ENCODE peak calls at places on chromosomes 11 and 22, in six cellular contexts. U is SJCRH30, K is SJSA1, I is IMR-90, Y is BE2C, S is spleen. M is an unnamed sample.

GRCh38 chr11:29312817-29313216 is 704.0 kb downstream of the KCNA4 start:
- DNase-seq in S (no peak), U (no peak), K (no peak), I (peak; percentile 94), Y (no peak), M (no peak)

GRCh38 chr22:48921411-48921903 is 906.2 kb downstream of the BRD1 start:
- DNase-seq in Y (no peak), U (no peak), K (no peak), I (no peak), S (no peak), M (no peak)

GRCh38 chr11:87926250-87926970 is 248.8 kb downstream of the RAB38 start:
- DNase-seq in I (peak; percentile 49), Y (no peak), K (no peak), S (no peak), U (no peak), M (no peak)

GRCh38 chr22:46916886-46917625 is 154.6 kb downstream of the TBC1D22A start:
- DNase-seq in Y (no peak), K (peak; percentile 35), U (no peak), I (no peak), S (no peak), M (no peak)

GRCh38 chr11:131192628-131193027 is 177.8 kb upstream of the NTM start:
- DNase-seq in K (no peak), U (no peak), S (no peak), Y (no peak), I (no peak), M (no peak)

GRCh38 chr11:119704849-119705248 is 24.2 kb downstream of the NECTIN1 start:
- DNase-seq in K (no peak), U (no peak), Y (no peak), S (no peak), I (no peak), M (no peak)

GRCh38 chr11:32713496-32713895 is 81.0 kb downstream of the CCDC73 start:
- DNase-seq in S (no peak), U (no peak), K (no peak), Y (no peak), I (no peak), M (no peak)

GRCh38 chr22:47300698-47301405 is 538.4 kb downstream of the TBC1D22A start:
- DNase-seq in S (no peak), K (peak; percentile 34), U (no peak), Y (no peak), I (no peak), M (no peak)

GRCh38 chr22:44497218-44497903 is 672 bp downstream of the RTL6 start:
- DNase-seq in U (no peak), I (peak; percentile 34), S (peak; percentile 82), K (no peak), Y (peak; percentile 30), M (no peak)

GRCh38 chr11:65927904-65928397 is 8.7 kb downstream of the DRAP1 start:
- DNase-seq in Y (no peak), K (no peak), S (peak; percentile 89), U (no peak), I (no peak), M (no peak)

GRCh38 chr11:60428517-60428916 is 855 bp upstream of the MS4A5 start:
- DNase-seq in Y (no peak), I (no peak), S (no peak), U (peak; percentile 66), K (no peak), M (no peak)

GRCh38 chr11:129023968-129024676 is 81.5 kb upstream of the TP53AIP1 start:
- DNase-seq in Y (no peak), U (no peak), I (peak; percentile 5), K (no peak), S (no peak), M (peak; percentile 13)

GRCh38 chr11:60929774-60930173 is 5.5 kb downstream of the TMEM132A start:
- DNase-seq in S (no peak), U (no peak), Y (no peak), I (no peak), K (peak; percentile 42), M (no peak)

GRCh38 chr11:14078941-14079522 is 116.5 kb downstream of the SPON1 start:
- DNase-seq in K (no peak), Y (no peak), U (no peak), I (no peak), S (no peak), M (no peak)

GRCh38 chr11:27409060-27409459 is 46.0 kb upstream of the CCDC34 start:
- DNase-seq in S (no peak), K (no peak), Y (no peak), I (no peak), U (no peak), M (no peak)

GRCh38 chr11:113626736-113627135 is 79.4 kb downstream of the TMPRSS5 start:
- DNase-seq in Y (no peak), I (no peak), S (no peak), K (no peak), U (no peak), M (no peak)

GRCh38 chr11:108635106-108635505 is 29.8 kb upstream of the DDX10 start:
- DNase-seq in S (no peak), U (no peak), Y (no peak), K (no peak), I (peak; percentile 16), M (no peak)

GRCh38 chr11:90220391-90220790 is 2.5 kb downstream of the CHORDC1 start:
- DNase-seq in U (no peak), I (peak; percentile 72), K (no peak), S (no peak), Y (no peak), M (no peak)

GRCh38 chr11:116256155-116256554 is 516.6 kb downstream of the BUD13 start:
- DNase-seq in Y (no peak), U (no peak), I (no peak), S (no peak), K (no peak), M (no peak)

GRCh38 chr11:86673055-86673843 is 833 bp upstream of the ME3 start:
- DNase-seq in S (no peak), K (no peak), U (no peak), I (no peak), Y (no peak), M (no peak)
- H3K4me3 ChIP-seq in S (peak overlapping the region; percentile 77), K (no peak overlapping the region), U (no peak overlapping the region), I (no peak overlapping the region), Y (no peak overlapping the region), M (no peak overlapping the region)

GRCh38 chr11:2729841-2730240 is 30.0 kb upstream of the KCNQ1OT1 start:
- DNase-seq in U (no peak), K (no peak), Y (no peak), S (no peak), I (no peak), M (no peak)

GRCh38 chr11:2728663-2729332 is 29.0 kb upstream of the KCNQ1OT1 start:
- DNase-seq in Y (no peak), S (no peak), U (no peak), K (no peak), I (no peak), M (no peak)

GRCh38 chr11:2730323-2731284 is 30.8 kb upstream of the KCNQ1OT1 start:
- DNase-seq in I (no peak), U (no peak), Y (no peak), S (no peak), K (no peak), M (no peak)

GRCh38 chr11:2726964-2727363 is 27.2 kb upstream of the KCNQ1OT1 start:
- DNase-seq in K (no peak), U (no peak), S (no peak), Y (no peak), I (no peak), M (no peak)

DNA sequence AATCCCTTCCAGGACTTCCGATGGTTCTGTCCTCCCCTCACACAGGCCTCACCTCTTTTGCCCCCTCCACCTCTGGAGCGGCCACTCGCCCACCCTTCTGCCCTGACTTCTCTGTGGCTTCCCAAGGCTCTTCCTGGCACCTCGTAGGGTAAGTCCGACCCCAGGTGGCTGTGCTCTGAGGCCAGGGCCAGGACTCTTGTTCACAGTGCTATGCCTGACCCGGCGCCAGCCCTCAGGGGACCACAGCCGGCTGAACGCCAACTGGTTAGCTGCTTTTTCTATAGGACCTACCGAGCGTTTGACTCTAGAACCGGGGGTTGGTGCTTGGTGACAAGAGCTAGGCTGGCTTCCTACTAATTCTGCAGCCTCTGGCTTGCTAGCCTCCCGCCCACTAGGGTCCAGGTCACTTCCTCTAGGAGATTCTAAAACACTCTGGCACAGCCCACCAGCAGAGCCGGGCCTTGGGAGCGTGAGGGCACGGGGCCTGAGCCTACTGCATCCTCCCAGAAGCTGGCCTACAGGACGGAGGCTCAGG is 28.4 kb upstream of the KCNQ1OT1 start:
- DNase-seq in Y (no peak), I (no peak), U (no peak), K (no peak), S (no peak), M (no peak)
- H3K27me3 ChIP-seq in Y (no peaks in the 10 kb centered on the region), I (peaks cover 39% of the 10 kb centered on the region), U (peaks cover 19% of the 10 kb centered on the region), K (peaks cover 19% of the 10 kb centered on the region), S (no peaks in the 10 kb centered on the region), M (peaks cover 6% of the 10 kb centered on the region)

DNA sequence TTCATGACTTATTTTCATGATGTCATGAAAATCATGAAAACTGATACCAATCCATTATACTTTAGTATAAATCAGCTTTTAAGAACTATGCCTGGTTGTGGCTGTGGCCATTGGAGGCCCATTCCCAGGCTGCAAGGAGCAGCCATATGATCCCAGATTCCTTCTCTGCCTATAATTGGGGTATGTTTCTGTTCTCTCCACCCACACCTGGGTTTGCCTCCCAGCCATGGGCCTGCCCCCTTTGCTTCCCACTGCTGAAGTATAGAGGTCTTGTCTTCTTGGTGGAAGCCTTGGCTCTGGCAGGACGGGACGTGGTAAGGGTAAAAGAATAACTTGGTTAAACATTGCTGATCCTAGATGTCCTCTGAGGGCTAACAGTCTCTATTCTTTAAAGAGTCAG is 2.3 kb downstream of the MICAL2 start:
- DNase-seq in Y (no peak), I (no peak), U (no peak), K (no peak), S (no peak), M (no peak)
- H3K4me3 ChIP-seq in Y (no peak overlapping the region), I (peak overlapping the region; percentile 80), U (no peak overlapping the region), K (no peak overlapping the region), S (no peak overlapping the region), M (no peak overlapping the region)

GRCh38 chr22:22919041-22919440 is 31.4 kb downstream of the IGLL5 start:
- DNase-seq in I (no peak), S (no peak), U (no peak), K (no peak), Y (no peak), M (no peak)

GRCh38 chr22:22916952-22917290 is 29.3 kb downstream of the IGLL5 start:
- DNase-seq in I (no peak), Y (no peak), U (no peak), K (no peak), S (no peak), M (no peak)

GRCh38 chr22:22917377-22917776 is 29.8 kb downstream of the IGLL5 start:
- DNase-seq in U (no peak), Y (no peak), S (no peak), I (no peak), K (no peak), M (no peak)

GRCh38 chr22:22920104-22920654 is 32.6 kb downstream of the IGLL5 start:
- DNase-seq in Y (no peak), I (no peak), S (no peak), U (no peak), K (no peak), M (no peak)

DNA sequence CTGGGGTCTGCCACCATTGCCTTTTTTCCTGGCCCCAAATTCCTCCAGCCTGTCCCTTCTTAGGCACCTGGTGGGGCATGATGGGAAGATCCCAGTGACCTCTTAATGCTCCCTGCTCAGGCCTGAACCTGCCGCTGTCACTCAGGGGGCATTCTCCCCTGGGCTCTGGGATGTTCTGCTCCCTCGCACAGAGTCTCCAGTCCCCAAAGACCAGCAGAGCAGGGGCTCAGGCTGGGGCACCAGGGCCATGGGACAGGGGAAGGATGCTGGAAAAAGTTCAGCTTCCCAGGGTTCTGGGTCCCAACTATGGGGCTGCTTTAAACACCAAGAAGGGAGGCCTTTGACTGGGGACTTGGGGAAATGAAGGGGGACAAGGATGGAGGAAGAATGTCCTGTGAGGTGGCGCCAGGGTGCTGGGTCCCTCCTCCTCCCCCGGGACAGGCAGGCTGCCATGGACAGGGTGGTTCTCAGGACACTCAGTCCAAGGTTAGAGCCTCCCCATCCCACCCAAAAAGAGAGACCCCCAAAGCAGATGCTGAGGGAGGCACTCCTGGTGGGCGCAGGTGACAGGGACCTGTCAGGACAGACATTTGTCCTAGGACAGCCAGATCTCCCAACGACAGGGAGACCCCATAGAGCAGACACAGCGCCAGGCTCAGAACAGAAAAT is 30.8 kb downstream of the IGLL5 start:
- DNase-seq in S (no peak), U (peak; percentile 81), I (no peak), K (no peak), Y (no peak), M (no peak)
- H3K27me3 ChIP-seq in S (no peaks in the 10 kb centered on the region), U (no peaks in the 10 kb centered on the region), I (peaks cover 12% of the 10 kb centered on the region), K (no peaks in the 10 kb centered on the region), Y (no peaks in the 10 kb centered on the region), M (no peaks in the 10 kb centered on the region)

M was measured in iPS DF 6.9.